ENCODE peak calls at places on chromosome 17, in nine cellular contexts. One of them, this sample, is unnamed.

GRCh38 chr17:79799538-79800324 is 2.9 kb upstream of the CBX8 start:
- DNase-seq in breast epithelium: no peak
- DNase-seq in natural killer cell: no peak
- DNase-seq in thoracic aorta: no peak
- DNase-seq in AG04450: no peak
- DNase-seq in transverse colon: no peak
- DNase-seq in lung: no peak
- DNase-seq in progenitor cell of endocrine pancreas: no peak
- DNase-seq in Calu3: no peak
- DNase-seq in this sample: no peak

GRCh38 chr17:38727661-38728220 is 2.4 kb upstream of the CISD3 start:
- DNase-seq in breast epithelium: no peak
- DNase-seq in thoracic aorta: no peak
- DNase-seq in AG04450: no peak
- DNase-seq in transverse colon: no peak
- DNase-seq in natural killer cell: peak; percentile 57
- DNase-seq in progenitor cell of endocrine pancreas: no peak
- DNase-seq in lung: no peak
- DNase-seq in Calu3: no peak
- DNase-seq in this sample: no peak

GRCh38 chr17:35117984-35118383 is 1.7 kb downstream of the RAD51D start:
- DNase-seq in transverse colon: no peak
- DNase-seq in AG04450: no peak
- DNase-seq in lung: no peak
- DNase-seq in progenitor cell of endocrine pancreas: no peak
- DNase-seq in natural killer cell: no peak
- DNase-seq in thoracic aorta: no peak
- DNase-seq in breast epithelium: no peak
- DNase-seq in Calu3: no peak
- DNase-seq in this sample: no peak

GRCh38 chr17:183021-183420 is 1.6 kb upstream of the DOC2B start:
- DNase-seq in AG04450: no peak
- DNase-seq in lung: no peak
- DNase-seq in natural killer cell: no peak
- DNase-seq in Calu3: no peak
- DNase-seq in thoracic aorta: no peak
- DNase-seq in breast epithelium: no peak
- DNase-seq in progenitor cell of endocrine pancreas: no peak
- DNase-seq in transverse colon: no peak
- DNase-seq in this sample: no peak

GRCh38 chr17:51032850-51033249 is 87.8 kb downstream of the SPAG9 start:
- DNase-seq in thoracic aorta: no peak
- DNase-seq in breast epithelium: no peak
- DNase-seq in transverse colon: no peak
- DNase-seq in natural killer cell: no peak
- DNase-seq in lung: no peak
- DNase-seq in progenitor cell of endocrine pancreas: no peak
- DNase-seq in AG04450: no peak
- DNase-seq in Calu3: no peak
- DNase-seq in this sample: no peak

GRCh38 chr17:8745586-8746500 is 1.2 kb upstream of the CCDC42 start:
- DNase-seq in lung: peak; percentile 70
- DNase-seq in thoracic aorta: peak; percentile 44
- DNase-seq in Calu3: peak; percentile 66
- DNase-seq in natural killer cell: peak; percentile 77
- DNase-seq in progenitor cell of endocrine pancreas: peak; percentile 82
- DNase-seq in AG04450: peak; percentile 4
- DNase-seq in breast epithelium: no peak
- DNase-seq in transverse colon: peak; percentile 70
- DNase-seq in this sample: peak; percentile 79

GRCh38 chr17:11538366-11538765 is 59.9 kb upstream of the DNAH9 start:
- DNase-seq in AG04450: no peak
- DNase-seq in progenitor cell of endocrine pancreas: no peak
- DNase-seq in natural killer cell: no peak
- DNase-seq in transverse colon: no peak
- DNase-seq in thoracic aorta: no peak
- DNase-seq in lung: no peak
- DNase-seq in breast epithelium: no peak
- DNase-seq in Calu3: no peak
- DNase-seq in this sample: no peak

GRCh38 chr17:55285340-55286301 is 20.9 kb downstream of the HLF start:
- DNase-seq in AG04450: no peak
- DNase-seq in Calu3: no peak
- DNase-seq in progenitor cell of endocrine pancreas: no peak
- DNase-seq in breast epithelium: peak; percentile 87
- DNase-seq in natural killer cell: no peak
- DNase-seq in transverse colon: peak; percentile 87
- DNase-seq in thoracic aorta: peak; percentile 93
- DNase-seq in lung: peak; percentile 91
- DNase-seq in this sample: no peak

GRCh38 chr17:77924757-77925336 is 33.7 kb upstream of the TNRC6C start:
- DNase-seq in Calu3: peak; percentile 20
- DNase-seq in natural killer cell: no peak
- DNase-seq in breast epithelium: no peak
- DNase-seq in progenitor cell of endocrine pancreas: no peak
- DNase-seq in thoracic aorta: no peak
- DNase-seq in transverse colon: no peak
- DNase-seq in AG04450: no peak
- DNase-seq in lung: no peak
- DNase-seq in this sample: no peak

GRCh38 chr17:673200-673681 is 41.4 kb downstream of the VPS53 start:
- DNase-seq in progenitor cell of endocrine pancreas: no peak
- DNase-seq in AG04450: peak; percentile 55
- DNase-seq in thoracic aorta: no peak
- DNase-seq in Calu3: no peak
- DNase-seq in breast epithelium: no peak
- DNase-seq in lung: no peak
- DNase-seq in natural killer cell: no peak
- DNase-seq in transverse colon: no peak
- DNase-seq in this sample: no peak

GRCh38 chr17:64095144-64095882 is 34.6 kb downstream of the ERN1 start:
- DNase-seq in Calu3: peak; percentile 34
- DNase-seq in transverse colon: no peak
- DNase-seq in AG04450: no peak
- DNase-seq in progenitor cell of endocrine pancreas: no peak
- DNase-seq in lung: peak; percentile 41
- DNase-seq in natural killer cell: no peak
- DNase-seq in thoracic aorta: no peak
- DNase-seq in breast epithelium: no peak
- DNase-seq in this sample: no peak

GRCh38 chr17:45260204-45260783 is 1.6 kb downstream of the SPATA32 start:
- DNase-seq in progenitor cell of endocrine pancreas: no peak
- DNase-seq in natural killer cell: no peak
- DNase-seq in Calu3: no peak
- DNase-seq in transverse colon: no peak
- DNase-seq in breast epithelium: no peak
- DNase-seq in lung: no peak
- DNase-seq in thoracic aorta: no peak
- DNase-seq in AG04450: no peak
- DNase-seq in this sample: no peak

GRCh38 chr17:34756670-34757021 is 177.3 kb downstream of the TMEM132E start:
- DNase-seq in Calu3: no peak
- DNase-seq in AG04450: no peak
- DNase-seq in progenitor cell of endocrine pancreas: no peak
- DNase-seq in breast epithelium: no peak
- DNase-seq in natural killer cell: no peak
- DNase-seq in thoracic aorta: no peak
- DNase-seq in lung: no peak
- DNase-seq in transverse colon: no peak
- DNase-seq in this sample: peak; percentile 17

GRCh38 chr17:2068101-2068518 is 13.2 kb downstream of the HIC1 start:
- DNase-seq in thoracic aorta: no peak
- DNase-seq in transverse colon: no peak
- DNase-seq in AG04450: no peak
- DNase-seq in progenitor cell of endocrine pancreas: no peak
- DNase-seq in natural killer cell: no peak
- DNase-seq in Calu3: no peak
- DNase-seq in breast epithelium: no peak
- DNase-seq in lung: no peak
- DNase-seq in this sample: no peak
- TF ChIP-seq CTCF in thoracic aorta: no peak
- TF ChIP-seq CTCF in transverse colon: no peak
- TF ChIP-seq CTCF in AG04450: peak; percentile 40
- TF ChIP-seq CTCF in progenitor cell of endocrine pancreas: no peak
- TF ChIP-seq CTCF in natural killer cell: no peak
- TF ChIP-seq CTCF in Calu3: no peak
- TF ChIP-seq CTCF in breast epithelium: no peak
- TF ChIP-seq CTCF in lung: no peak
- TF ChIP-seq CTCF in this sample: no peak

DNA sequence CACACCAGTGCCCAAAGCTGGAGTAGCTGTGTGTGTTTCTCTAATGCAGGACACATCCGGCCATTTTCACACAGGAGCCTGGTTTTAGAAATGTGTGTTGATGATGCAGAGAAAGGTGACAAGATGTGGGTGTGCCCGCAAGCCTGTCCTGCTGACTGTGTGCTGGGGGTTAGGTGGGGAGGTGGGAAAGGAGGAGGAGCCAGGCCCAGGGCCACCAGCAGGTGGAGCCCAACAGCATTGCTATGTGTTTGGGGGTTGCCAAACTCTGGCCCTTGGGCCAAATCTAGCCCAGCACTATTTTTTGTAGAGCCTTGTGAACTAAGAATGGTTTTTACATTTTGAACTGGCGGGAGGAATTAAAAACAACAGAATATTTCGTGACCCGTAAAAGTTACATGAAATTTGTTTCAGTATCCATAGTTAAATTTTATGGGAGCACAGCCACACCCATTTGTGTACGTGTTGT is 61.7 kb upstream of the LGALS9 start:
- DNase-seq in thoracic aorta: no peak
- DNase-seq in transverse colon: no peak
- DNase-seq in progenitor cell of endocrine pancreas: no peak
- DNase-seq in AG04450: no peak
- DNase-seq in breast epithelium: no peak
- DNase-seq in lung: no peak
- DNase-seq in natural killer cell: peak; percentile 80
- DNase-seq in Calu3: peak; percentile 60
- DNase-seq in this sample: no peak
- TF ChIP-seq CTCF in thoracic aorta: no peak
- TF ChIP-seq CTCF in transverse colon: no peak
- TF ChIP-seq CTCF in progenitor cell of endocrine pancreas: peak; percentile 56
- TF ChIP-seq CTCF in AG04450: peak; percentile 66
- TF ChIP-seq CTCF in breast epithelium: no peak
- TF ChIP-seq CTCF in lung: no peak
- TF ChIP-seq CTCF in natural killer cell: peak; percentile 74
- TF ChIP-seq CTCF in Calu3: peak; percentile 64
- TF ChIP-seq CTCF in this sample: peak; percentile 49

DNA sequence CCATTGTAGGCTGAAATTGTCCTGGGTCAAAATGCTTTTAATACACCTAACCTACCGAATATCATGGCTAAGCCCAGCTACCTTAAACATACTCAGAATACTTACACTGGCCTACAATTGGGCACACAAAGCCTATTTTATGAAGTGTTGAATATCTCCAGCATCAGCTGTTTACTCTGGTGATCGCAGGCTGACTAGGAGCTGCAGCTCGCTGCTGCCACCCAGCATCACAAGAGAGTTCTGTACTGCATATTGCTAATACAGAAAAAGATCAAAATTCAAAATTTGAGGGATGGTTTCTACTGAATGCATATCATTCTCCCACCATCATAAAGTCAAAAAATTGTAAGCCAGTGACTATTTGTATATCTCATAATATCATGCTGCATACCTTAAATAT is 55.3 kb downstream of the ULK2 start:
- DNase-seq in lung: no peak
- DNase-seq in AG04450: no peak
- DNase-seq in progenitor cell of endocrine pancreas: no peak
- DNase-seq in breast epithelium: no peak
- DNase-seq in natural killer cell: no peak
- DNase-seq in transverse colon: no peak
- DNase-seq in thoracic aorta: no peak
- DNase-seq in Calu3: no peak
- DNase-seq in this sample: no peak
- TF ChIP-seq CTCF in lung: no peak
- TF ChIP-seq CTCF in AG04450: peak; percentile 46
- TF ChIP-seq CTCF in progenitor cell of endocrine pancreas: peak; percentile 14
- TF ChIP-seq CTCF in breast epithelium: no peak
- TF ChIP-seq CTCF in natural killer cell: no peak
- TF ChIP-seq CTCF in transverse colon: no peak
- TF ChIP-seq CTCF in thoracic aorta: no peak
- TF ChIP-seq CTCF in Calu3: no peak
- TF ChIP-seq CTCF in this sample: no peak

DNA sequence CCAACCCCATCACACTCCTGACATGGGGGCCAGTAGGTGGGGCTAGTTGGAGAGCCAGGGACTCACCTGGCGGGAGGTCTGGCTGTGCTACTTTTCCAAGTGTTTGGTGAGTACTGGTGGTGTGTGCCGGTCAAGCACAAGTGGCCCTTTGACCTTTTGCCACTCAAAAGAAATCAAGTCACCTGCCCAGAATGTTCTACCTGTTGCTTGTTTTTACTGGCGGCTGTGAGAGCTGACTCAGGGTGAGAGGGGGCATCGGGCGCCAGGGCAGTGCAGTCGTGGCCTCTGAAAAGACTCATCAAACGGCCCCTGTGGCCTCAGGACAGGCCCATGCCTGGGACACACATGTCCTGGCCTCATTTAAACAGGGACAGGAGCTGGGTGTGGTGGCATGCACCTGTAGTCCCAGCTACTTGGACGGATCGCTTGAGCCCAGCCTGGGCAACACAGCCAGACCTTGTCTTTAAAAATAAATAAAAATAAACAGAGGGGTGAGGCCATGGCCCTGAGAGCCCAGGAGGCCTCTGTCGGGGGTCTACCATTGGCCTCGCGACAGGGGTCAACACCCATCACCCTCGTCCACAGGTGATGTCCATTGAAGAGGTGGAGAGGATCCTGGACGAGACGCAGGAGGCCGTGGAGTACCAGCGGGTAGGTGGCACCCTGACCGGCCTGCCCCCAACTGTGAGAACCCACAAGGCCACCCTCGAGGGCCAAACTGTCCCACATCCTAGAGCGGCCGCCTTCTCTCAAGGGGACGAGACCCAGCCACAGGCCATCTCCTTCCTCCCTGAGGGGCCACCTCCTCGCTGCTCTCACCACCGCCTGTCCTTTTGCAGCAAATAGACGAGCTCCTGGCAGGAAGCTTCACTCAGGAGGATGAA is 5.0 kb downstream of the CHMP6 start:
- DNase-seq in lung: no peak
- DNase-seq in natural killer cell: no peak
- DNase-seq in breast epithelium: no peak
- DNase-seq in progenitor cell of endocrine pancreas: no peak
- DNase-seq in AG04450: no peak
- DNase-seq in transverse colon: no peak
- DNase-seq in Calu3: no peak
- DNase-seq in thoracic aorta: peak; percentile 1
- DNase-seq in this sample: peak; percentile 38
- TF ChIP-seq CTCF in lung: no peak
- TF ChIP-seq CTCF in natural killer cell: no peak
- TF ChIP-seq CTCF in breast epithelium: no peak
- TF ChIP-seq CTCF in progenitor cell of endocrine pancreas: no peak
- TF ChIP-seq CTCF in AG04450: no peak
- TF ChIP-seq CTCF in transverse colon: no peak
- TF ChIP-seq CTCF in Calu3: no peak
- TF ChIP-seq CTCF in thoracic aorta: no peak
- TF ChIP-seq CTCF in this sample: no peak

GRCh38 chr17:71237903-71238538 is 882.8 kb upstream of the SOX9 start:
- DNase-seq in thoracic aorta: no peak
- DNase-seq in AG04450: no peak
- DNase-seq in lung: no peak
- DNase-seq in progenitor cell of endocrine pancreas: no peak
- DNase-seq in natural killer cell: no peak
- DNase-seq in Calu3: no peak
- DNase-seq in transverse colon: no peak
- DNase-seq in breast epithelium: no peak
- DNase-seq in this sample: no peak
- TF ChIP-seq CTCF in thoracic aorta: no peak
- TF ChIP-seq CTCF in AG04450: peak; percentile 40
- TF ChIP-seq CTCF in lung: no peak
- TF ChIP-seq CTCF in progenitor cell of endocrine pancreas: no peak
- TF ChIP-seq CTCF in natural killer cell: no peak
- TF ChIP-seq CTCF in Calu3: no peak
- TF ChIP-seq CTCF in transverse colon: no peak
- TF ChIP-seq CTCF in breast epithelium: peak; percentile 44
- TF ChIP-seq CTCF in this sample: no peak

This sample was measured in CD14-positive monocyte.